ENCODE peak calls at places on chromosomes 2 and 18, in nine cellular contexts. C is astrocyte of the hippocampus; X is activated CD4-positive, alpha-beta memory T cell treated with anti-CD3 and anti-CD28 coated beads, Interleukin-2, amount 10 ng/mL, durations not matched to agents 7 days and 5 days; M is amniotic stem cell; R is iris pigment epithelial cell; G is body of pancreas; I is stimulated activated CD8-positive, alpha-beta memory T cell treated with anti-CD3 and anti-CD28 coated beads, Interleukin-4, amount 100 ng/mL, for 24 hours; W is GM12891; H is anterior cingulate cortex. O is an unnamed sample.

GRCh38 chr18:76208632-76209308 is 286.3 kb downstream of the ZNF516 start:
- DNase-seq in C (peak), X (no peak), M (no peak), R (no peak), G (no peak), I (no peak), W (no peak), H (no peak), O (peak)

GRCh38 chr18:48676756-48677368 is 138.0 kb downstream of the CTIF start:
- DNase-seq in C (peak), X (peak), M (no peak), R (peak), G (peak), I (peak), W (peak), H (peak), O (peak)

GRCh38 chr18:28541276-28541930 is 364.5 kb upstream of the CDH2 start:
- DNase-seq in C (peak), X (no peak), M (no peak), R (no peak), G (no peak), I (no peak), W (no peak), H (no peak), O (no peak)

GRCh38 chr2:127342101-127342500 is 45.7 kb downstream of the MAP3K2 start:
- DNase-seq in C (no peak), X (no peak), M (no peak), R (peak), G (no peak), I (no peak), W (no peak), H (no peak), O (no peak)

GRCh38 chr18:50602466-50602865 is 42.6 kb downstream of the MAPK4 start:
- DNase-seq in C (peak), X (no peak), M (no peak), R (peak), G (no peak), I (no peak), W (no peak), H (no peak), O (peak)

GRCh38 chr18:45801396-45802004 is 24.0 kb upstream of the SIGLEC15 start:
- DNase-seq in C (no peak), X (no peak), M (no peak), R (no peak), G (no peak), I (no peak), W (no peak), H (no peak), O (no peak)

GRCh38 chr2:193303464-193303863 is 1108.7 kb upstream of the TMEFF2 start:
- DNase-seq in C (no peak), X (no peak), M (no peak), R (no peak), G (no peak), I (no peak), W (no peak), H (no peak), O (no peak)

GRCh38 chr18:54223568-54224241 is 764 bp downstream of the MBD2 start:
- DNase-seq in C (peak), X (peak), M (peak), R (peak), G (peak), I (peak), W (no peak), H (no peak), O (peak)

GRCh38 chr2:38409136-38409903 is 32.2 kb upstream of the ATL2 start:
- DNase-seq in C (peak), X (no peak), M (no peak), R (no peak), G (peak), I (no peak), W (no peak), H (no peak), O (no peak)

GRCh38 chr2:205754924-205755321 is 72.6 kb downstream of the NRP2 start:
- DNase-seq in C (peak), X (no peak), M (no peak), R (peak), G (no peak), I (no peak), W (no peak), H (no peak), O (no peak)

GRCh38 chr2:153163055-153163454 is 315.5 kb downstream of the RPRM start:
- DNase-seq in C (peak), X (no peak), M (no peak), R (peak), G (peak), I (no peak), W (peak), H (no peak), O (peak)

GRCh38 chr2:45315881-45316280 is 295.2 kb downstream of the SRBD1 start:
- DNase-seq in C (peak), X (no peak), M (peak), R (peak), G (no peak), I (no peak), W (no peak), H (no peak), O (no peak)

GRCh38 chr2:225889452-225889851 is 489.9 kb downstream of the NYAP2 start:
- DNase-seq in C (peak), X (no peak), M (peak), R (peak), G (peak), I (no peak), W (peak), H (no peak), O (peak)

GRCh38 chr2:152606081-152606480 is 111.2 kb downstream of the PRPF40A start:
- DNase-seq in C (no peak), X (no peak), M (no peak), R (no peak), G (no peak), I (no peak), W (no peak), H (no peak), O (no peak)

GRCh38 chr2:158667567-158667966 is 127.5 kb upstream of the DAPL1 start:
- DNase-seq in C (peak), X (no peak), M (no peak), R (peak), G (no peak), I (no peak), W (no peak), H (no peak), O (no peak)

GRCh38 chr2:150672311-150672710 is 184.8 kb upstream of the RND3 start:
- DNase-seq in C (no peak), X (no peak), M (no peak), R (peak), G (no peak), I (no peak), W (no peak), H (no peak), O (no peak)

GRCh38 chr2:50004667-50005066 is 850.4 kb upstream of the FSHR start:
- DNase-seq in C (peak), X (no peak), M (no peak), R (no peak), G (no peak), I (no peak), W (no peak), H (no peak), O (no peak)

GRCh38 chr2:23381084-23381483 is 3.9 kb upstream of the KLHL29 start:
- DNase-seq in C (peak), X (no peak), M (no peak), R (peak), G (peak), I (no peak), W (no peak), H (no peak), O (no peak)

GRCh38 chr2:234291765-234292204 is 205.1 kb downstream of the ARL4C start:
- DNase-seq in C (peak), X (peak), M (no peak), R (peak), G (peak), I (no peak), W (no peak), H (no peak), O (peak)

GRCh38 chr2:97742381-97742847 is 29.0 kb downstream of the ZAP70 start:
- DNase-seq in C (no peak), X (peak), M (no peak), R (peak), G (no peak), I (no peak), W (no peak), H (no peak), O (no peak)

GRCh38 chr2:19086351-19086750 is 272.1 kb downstream of the OSR1 start:
- DNase-seq in C (no peak), X (no peak), M (no peak), R (no peak), G (no peak), I (no peak), W (no peak), H (no peak), O (no peak)

GRCh38 chr2:220703279-220703678 is 868.8 kb downstream of the EPHA4 start:
- DNase-seq in C (peak), X (no peak), M (no peak), R (peak), G (no peak), I (no peak), W (no peak), H (no peak), O (no peak)

GRCh38 chr18:70188113-70188512 is 17.4 kb downstream of the RTTN start:
- DNase-seq in C (no peak), X (no peak), M (no peak), R (peak), G (no peak), I (no peak), W (no peak), H (no peak), O (no peak)

GRCh38 chr2:190532581-190532980 is 1.9 kb downstream of the NEMP2 start:
- DNase-seq in C (no peak), X (no peak), M (no peak), R (no peak), G (peak), I (no peak), W (no peak), H (no peak), O (no peak)

GRCh38 chr2:180572346-180572745 is 408.1 kb upstream of the UBE2E3 start:
- DNase-seq in C (no peak), X (no peak), M (no peak), R (no peak), G (no peak), I (no peak), W (no peak), H (no peak), O (no peak)

O was measured in left kidney.